ENCODE peak calls at places on chromosomes 13 and 19, in six cellular contexts. One of them, this sample, is unnamed.

GRCh38 chr13:83919775-83920174 is 37.5 kb upstream of the SLITRK1 start:
- DNase-seq in GM20000: no peak
- DNase-seq in HEK293T: no peak
- DNase-seq in naive thymus-derived CD4-positive, alpha-beta T cell: no peak
- DNase-seq in anterior cingulate cortex: no peak
- DNase-seq in upper lobe of left lung: no peak
- DNase-seq in this sample: no peak

GRCh38 chr13:25095862-25096453 is at the start of gene PABPC3:
- DNase-seq in GM20000: no peak
- DNase-seq in HEK293T: no peak
- DNase-seq in naive thymus-derived CD4-positive, alpha-beta T cell: no peak
- DNase-seq in anterior cingulate cortex: peak; percentile 13
- DNase-seq in upper lobe of left lung: no peak
- DNase-seq in this sample: no peak

GRCh38 chr19:52923782-52924593 is 760 bp upstream of the ZNF888 start:
- DNase-seq in GM20000: no peak
- DNase-seq in HEK293T: no peak
- DNase-seq in naive thymus-derived CD4-positive, alpha-beta T cell: no peak
- DNase-seq in anterior cingulate cortex: peak; percentile 7
- DNase-seq in upper lobe of left lung: peak; percentile 90
- DNase-seq in this sample: peak; percentile 35

GRCh38 chr19:31351212-31352193 is 2.3 kb upstream of the TSHZ3 start:
- DNase-seq in GM20000: peak; percentile 31
- DNase-seq in HEK293T: no peak
- DNase-seq in naive thymus-derived CD4-positive, alpha-beta T cell: no peak
- DNase-seq in anterior cingulate cortex: no peak
- DNase-seq in upper lobe of left lung: no peak
- DNase-seq in this sample: peak; percentile 38

GRCh38 chr13:47038196-47038595 is 141.3 kb upstream of the HTR2A start:
- DNase-seq in GM20000: no peak
- DNase-seq in HEK293T: no peak
- DNase-seq in naive thymus-derived CD4-positive, alpha-beta T cell: no peak
- DNase-seq in anterior cingulate cortex: no peak
- DNase-seq in upper lobe of left lung: no peak
- DNase-seq in this sample: no peak

GRCh38 chr13:114128624-114129522 is 3.5 kb downstream of the RASA3 start:
- DNase-seq in GM20000: peak; percentile 95
- DNase-seq in HEK293T: no peak
- DNase-seq in naive thymus-derived CD4-positive, alpha-beta T cell: peak; percentile 73
- DNase-seq in anterior cingulate cortex: no peak
- DNase-seq in upper lobe of left lung: peak; percentile 88
- DNase-seq in this sample: no peak

GRCh38 chr19:41000310-41000737 is 9.2 kb downstream of the CYP2B6 start:
- DNase-seq in GM20000: no peak
- DNase-seq in HEK293T: no peak
- DNase-seq in naive thymus-derived CD4-positive, alpha-beta T cell: no peak
- DNase-seq in anterior cingulate cortex: no peak
- DNase-seq in upper lobe of left lung: peak; percentile 44
- DNase-seq in this sample: no peak

GRCh38 chr13:112730157-112730671 is 40.4 kb downstream of the ATP11A start:
- DNase-seq in GM20000: no peak
- DNase-seq in HEK293T: no peak
- DNase-seq in naive thymus-derived CD4-positive, alpha-beta T cell: no peak
- DNase-seq in anterior cingulate cortex: no peak
- DNase-seq in upper lobe of left lung: no peak
- DNase-seq in this sample: no peak

GRCh38 chr19:10961763-10962536 is 1.1 kb downstream of the SMARCA4 start:
- DNase-seq in GM20000: no peak
- DNase-seq in HEK293T: no peak
- DNase-seq in naive thymus-derived CD4-positive, alpha-beta T cell: no peak
- DNase-seq in anterior cingulate cortex: no peak
- DNase-seq in upper lobe of left lung: no peak
- DNase-seq in this sample: no peak

GRCh38 chr19:1016647-1017114 is 4.2 kb downstream of the TMEM259 start:
- DNase-seq in GM20000: no peak
- DNase-seq in HEK293T: no peak
- DNase-seq in naive thymus-derived CD4-positive, alpha-beta T cell: no peak
- DNase-seq in anterior cingulate cortex: no peak
- DNase-seq in upper lobe of left lung: peak; percentile 49
- DNase-seq in this sample: no peak

GRCh38 chr13:32297206-32297605 is 18.0 kb downstream of the ZAR1L start:
- DNase-seq in GM20000: no peak
- DNase-seq in HEK293T: no peak
- DNase-seq in naive thymus-derived CD4-positive, alpha-beta T cell: no peak
- DNase-seq in anterior cingulate cortex: no peak
- DNase-seq in upper lobe of left lung: no peak
- DNase-seq in this sample: no peak

GRCh38 chr19:38451629-38452028 is 18.1 kb downstream of the RYR1 start:
- DNase-seq in GM20000: no peak
- DNase-seq in HEK293T: no peak
- DNase-seq in naive thymus-derived CD4-positive, alpha-beta T cell: no peak
- DNase-seq in anterior cingulate cortex: no peak
- DNase-seq in upper lobe of left lung: no peak
- DNase-seq in this sample: no peak

GRCh38 chr13:73220966-73221720 is 162.3 kb downstream of the KLF5 start:
- DNase-seq in GM20000: no peak
- DNase-seq in HEK293T: no peak
- DNase-seq in naive thymus-derived CD4-positive, alpha-beta T cell: no peak
- DNase-seq in anterior cingulate cortex: no peak
- DNase-seq in upper lobe of left lung: no peak
- DNase-seq in this sample: no peak

GRCh38 chr19:38952395-38953165 is 21.8 kb downstream of the MRPS12 start:
- DNase-seq in GM20000: peak; percentile 69
- DNase-seq in HEK293T: no peak
- DNase-seq in naive thymus-derived CD4-positive, alpha-beta T cell: peak; percentile 28
- DNase-seq in anterior cingulate cortex: no peak
- DNase-seq in upper lobe of left lung: no peak
- DNase-seq in this sample: no peak

GRCh38 chr19:4556574-4557185 is 2.8 kb downstream of the SEMA6B start:
- DNase-seq in GM20000: no peak
- DNase-seq in HEK293T: peak; percentile 99
- DNase-seq in naive thymus-derived CD4-positive, alpha-beta T cell: no peak
- DNase-seq in anterior cingulate cortex: no peak
- DNase-seq in upper lobe of left lung: no peak
- DNase-seq in this sample: no peak

GRCh38 chr13:18996221-18996620 is 185.4 kb downstream of the TUBA3C start:
- DNase-seq in GM20000: no peak
- DNase-seq in HEK293T: no peak
- DNase-seq in naive thymus-derived CD4-positive, alpha-beta T cell: no peak
- DNase-seq in anterior cingulate cortex: no peak
- DNase-seq in upper lobe of left lung: no peak
- DNase-seq in this sample: no peak

GRCh38 chr19:48815870-48816501 is 5.2 kb upstream of the BCAT2 start:
- DNase-seq in GM20000: peak; percentile 47
- DNase-seq in HEK293T: no peak
- DNase-seq in naive thymus-derived CD4-positive, alpha-beta T cell: no peak
- DNase-seq in anterior cingulate cortex: no peak
- DNase-seq in upper lobe of left lung: peak; percentile 65
- DNase-seq in this sample: peak; percentile 67

GRCh38 chr19:47430041-47430802 is 10.9 kb upstream of the MEIS3 start:
- DNase-seq in GM20000: no peak
- DNase-seq in HEK293T: no peak
- DNase-seq in naive thymus-derived CD4-positive, alpha-beta T cell: no peak
- DNase-seq in anterior cingulate cortex: no peak
- DNase-seq in upper lobe of left lung: peak; percentile 41
- DNase-seq in this sample: no peak

GRCh38 chr19:4267101-4267900 is 11.8 kb upstream of the SHD start:
- DNase-seq in GM20000: peak; percentile 78
- DNase-seq in HEK293T: peak; percentile 80
- DNase-seq in naive thymus-derived CD4-positive, alpha-beta T cell: peak; percentile 68
- DNase-seq in anterior cingulate cortex: peak; percentile 14
- DNase-seq in upper lobe of left lung: peak; percentile 37
- DNase-seq in this sample: peak; percentile 87

GRCh38 chr13:101152184-101152583 is 264.1 kb downstream of the NALCN start:
- DNase-seq in GM20000: no peak
- DNase-seq in HEK293T: no peak
- DNase-seq in naive thymus-derived CD4-positive, alpha-beta T cell: no peak
- DNase-seq in anterior cingulate cortex: no peak
- DNase-seq in upper lobe of left lung: no peak
- DNase-seq in this sample: no peak

GRCh38 chr19:38989066-38989605 is 13.6 kb upstream of the FBXO17 start:
- DNase-seq in GM20000: no peak
- DNase-seq in HEK293T: peak; percentile 36
- DNase-seq in naive thymus-derived CD4-positive, alpha-beta T cell: no peak
- DNase-seq in anterior cingulate cortex: no peak
- DNase-seq in upper lobe of left lung: no peak
- DNase-seq in this sample: no peak

GRCh38 chr19:29393915-29394460 is 131.8 kb upstream of the VSTM2B start:
- DNase-seq in GM20000: no peak
- DNase-seq in HEK293T: no peak
- DNase-seq in naive thymus-derived CD4-positive, alpha-beta T cell: no peak
- DNase-seq in anterior cingulate cortex: no peak
- DNase-seq in upper lobe of left lung: no peak
- DNase-seq in this sample: no peak

GRCh38 chr13:29817604-29818378 is 32.6 kb downstream of the UBL3 start:
- DNase-seq in GM20000: peak; percentile 59
- DNase-seq in HEK293T: no peak
- DNase-seq in naive thymus-derived CD4-positive, alpha-beta T cell: no peak
- DNase-seq in anterior cingulate cortex: no peak
- DNase-seq in upper lobe of left lung: no peak
- DNase-seq in this sample: no peak

GRCh38 chr19:10516671-10517286 is 468 bp downstream of the S1PR5 start:
- DNase-seq in GM20000: peak; percentile 25
- DNase-seq in HEK293T: no peak
- DNase-seq in naive thymus-derived CD4-positive, alpha-beta T cell: no peak
- DNase-seq in anterior cingulate cortex: no peak
- DNase-seq in upper lobe of left lung: no peak
- DNase-seq in this sample: no peak

GRCh38 chr13:106393776-106394175 is 141.7 kb downstream of the EFNB2 start:
- DNase-seq in GM20000: no peak
- DNase-seq in HEK293T: no peak
- DNase-seq in naive thymus-derived CD4-positive, alpha-beta T cell: no peak
- DNase-seq in anterior cingulate cortex: no peak
- DNase-seq in upper lobe of left lung: no peak
- DNase-seq in this sample: no peak

GRCh38 chr13:40164137-40164536 is 502.3 kb downstream of the FOXO1 start:
- DNase-seq in GM20000: no peak
- DNase-seq in HEK293T: no peak
- DNase-seq in naive thymus-derived CD4-positive, alpha-beta T cell: no peak
- DNase-seq in anterior cingulate cortex: no peak
- DNase-seq in upper lobe of left lung: peak; percentile 39
- DNase-seq in this sample: no peak

GRCh38 chr13:36787181-36787580 is 31.8 kb upstream of the RFXAP start:
- DNase-seq in GM20000: no peak
- DNase-seq in HEK293T: no peak
- DNase-seq in naive thymus-derived CD4-positive, alpha-beta T cell: no peak
- DNase-seq in anterior cingulate cortex: no peak
- DNase-seq in upper lobe of left lung: no peak
- DNase-seq in this sample: no peak

GRCh38 chr13:32585625-32586021 is 629 bp upstream of the PDS5B start:
- DNase-seq in GM20000: no peak
- DNase-seq in HEK293T: no peak
- DNase-seq in naive thymus-derived CD4-positive, alpha-beta T cell: no peak
- DNase-seq in anterior cingulate cortex: no peak
- DNase-seq in upper lobe of left lung: no peak
- DNase-seq in this sample: peak; percentile 26

GRCh38 chr19:33075519-33075918 is 5.5 kb upstream of the GPATCH1 start:
- DNase-seq in GM20000: no peak
- DNase-seq in HEK293T: no peak
- DNase-seq in naive thymus-derived CD4-positive, alpha-beta T cell: no peak
- DNase-seq in anterior cingulate cortex: no peak
- DNase-seq in upper lobe of left lung: no peak
- DNase-seq in this sample: no peak

GRCh38 chr13:109667754-109668360 is 118.5 kb downstream of the IRS2 start:
- DNase-seq in GM20000: no peak
- DNase-seq in HEK293T: no peak
- DNase-seq in naive thymus-derived CD4-positive, alpha-beta T cell: no peak
- DNase-seq in anterior cingulate cortex: no peak
- DNase-seq in upper lobe of left lung: no peak
- DNase-seq in this sample: no peak

GRCh38 chr13:105774739-105775460 is 760.6 kb downstream of the EFNB2 start:
- DNase-seq in GM20000: no peak
- DNase-seq in HEK293T: no peak
- DNase-seq in naive thymus-derived CD4-positive, alpha-beta T cell: no peak
- DNase-seq in anterior cingulate cortex: no peak
- DNase-seq in upper lobe of left lung: no peak
- DNase-seq in this sample: no peak

GRCh38 chr13:27360562-27360961 is 63.9 kb upstream of the GTF3A start:
- DNase-seq in GM20000: no peak
- DNase-seq in HEK293T: no peak
- DNase-seq in naive thymus-derived CD4-positive, alpha-beta T cell: no peak
- DNase-seq in anterior cingulate cortex: no peak
- DNase-seq in upper lobe of left lung: no peak
- DNase-seq in this sample: no peak

GRCh38 chr19:42090687-42091086 is 14.7 kb downstream of the ZNF574 start:
- DNase-seq in GM20000: peak; percentile 45
- DNase-seq in HEK293T: no peak
- DNase-seq in naive thymus-derived CD4-positive, alpha-beta T cell: no peak
- DNase-seq in anterior cingulate cortex: no peak
- DNase-seq in upper lobe of left lung: no peak
- DNase-seq in this sample: no peak

GRCh38 chr19:48516536-48516935 is 4.9 kb upstream of the LMTK3 start:
- DNase-seq in GM20000: no peak
- DNase-seq in HEK293T: no peak
- DNase-seq in naive thymus-derived CD4-positive, alpha-beta T cell: no peak
- DNase-seq in anterior cingulate cortex: no peak
- DNase-seq in upper lobe of left lung: no peak
- DNase-seq in this sample: no peak

GRCh38 chr19:55350620-55351315 is 3.8 kb downstream of the COX6B2 start:
- DNase-seq in GM20000: no peak
- DNase-seq in HEK293T: no peak
- DNase-seq in naive thymus-derived CD4-positive, alpha-beta T cell: no peak
- DNase-seq in anterior cingulate cortex: no peak
- DNase-seq in upper lobe of left lung: no peak
- DNase-seq in this sample: no peak

GRCh38 chr19:18304496-18305312 is 18.2 kb downstream of the LSM4 start:
- DNase-seq in GM20000: peak; percentile 89
- DNase-seq in HEK293T: no peak
- DNase-seq in naive thymus-derived CD4-positive, alpha-beta T cell: peak; percentile 59
- DNase-seq in anterior cingulate cortex: peak; percentile 77
- DNase-seq in upper lobe of left lung: peak; percentile 87
- DNase-seq in this sample: peak; percentile 73

GRCh38 chr13:114177245-114178010 is 1.6 kb upstream of the CFAP97D2 start:
- DNase-seq in GM20000: no peak
- DNase-seq in HEK293T: no peak
- DNase-seq in naive thymus-derived CD4-positive, alpha-beta T cell: no peak
- DNase-seq in anterior cingulate cortex: no peak
- DNase-seq in upper lobe of left lung: no peak
- DNase-seq in this sample: no peak

GRCh38 chr19:44548736-44549135 is 19.3 kb upstream of the CEACAM20 start:
- DNase-seq in GM20000: no peak
- DNase-seq in HEK293T: no peak
- DNase-seq in naive thymus-derived CD4-positive, alpha-beta T cell: no peak
- DNase-seq in anterior cingulate cortex: no peak
- DNase-seq in upper lobe of left lung: no peak
- DNase-seq in this sample: no peak

GRCh38 chr13:48733739-48734329 is 80.1 kb downstream of the CYSLTR2 start:
- DNase-seq in GM20000: no peak
- DNase-seq in HEK293T: no peak
- DNase-seq in naive thymus-derived CD4-positive, alpha-beta T cell: no peak
- DNase-seq in anterior cingulate cortex: no peak
- DNase-seq in upper lobe of left lung: peak; percentile 34
- DNase-seq in this sample: no peak

GRCh38 chr13:41648314-41648935 is 191.1 kb downstream of the RGCC start:
- DNase-seq in GM20000: no peak
- DNase-seq in HEK293T: no peak
- DNase-seq in naive thymus-derived CD4-positive, alpha-beta T cell: no peak
- DNase-seq in anterior cingulate cortex: no peak
- DNase-seq in upper lobe of left lung: no peak
- DNase-seq in this sample: no peak

This sample was measured in pancreas.